ENCODE peak calls at places on chromosomes 13 and 19, in ten cellular contexts. C is stomach, U is adrenal gland, P is IMR-90, A is K562, O is GM12878, Q is colonic mucosa, L is tibial nerve, M is fibroblast of lung, X is PC-3. W is an unnamed sample. For H3K27me3, the result is how much of the 10 kb centered on the place peaks cover.

GRCh38 chr13:74889321-74889720 is 592.6 kb downstream of the TBC1D4 start:
- DNase-seq in P (no peak), O (no peak), L (no peak), X (peak), M (peak), C (no peak), A (no peak), Q (no peak), U (no peak), W (no peak)

GRCh38 chr13:113808058-113808834 is 49.2 kb downstream of the TMEM255B start:
- DNase-seq in M (no peak), P (no peak), O (no peak), X (no peak), A (no peak), Q (no peak), C (no peak), L (no peak), U (no peak), W (no peak)

GRCh38 chr19:15280915-15281683 is 48.9 kb upstream of the EPHX3 start:
- DNase-seq in X (peak), L (peak), A (peak), Q (peak), M (peak), O (no peak), U (peak), P (peak), C (peak), W (no peak)

GRCh38 chr19:14395710-14396338 is 14.6 kb downstream of the ADGRE5 start:
- DNase-seq in A (no peak), C (no peak), M (no peak), O (no peak), L (no peak), X (no peak), Q (no peak), P (no peak), U (no peak), W (no peak)

GRCh38 chr13:74550039-74550438 is 415.8 kb upstream of the KLF12 start:
- DNase-seq in X (no peak), P (no peak), C (no peak), L (no peak), O (no peak), U (no peak), M (no peak), A (no peak), Q (no peak), W (no peak)

GRCh38 chr19:44557933-44558332 is 28.5 kb upstream of the CEACAM20 start:
- DNase-seq in O (no peak), P (no peak), C (no peak), M (no peak), Q (no peak), L (no peak), U (no peak), X (peak), A (no peak), W (no peak)

GRCh38 chr19:38618590-38619360 is at the start of gene EIF3K:
- DNase-seq in L (peak), O (peak), Q (peak), U (peak), X (peak), M (peak), A (peak), C (peak), P (peak), W (peak)

GRCh38 chr13:35992964-35993363 is 138.2 kb downstream of the DCLK1 start:
- DNase-seq in L (no peak), O (no peak), C (no peak), P (no peak), U (no peak), M (no peak), X (no peak), Q (no peak), A (no peak), W (no peak)

GRCh38 chr19:2969104-2969504 is 8.3 kb upstream of the TLE6 start:
- DNase-seq in C (peak), X (no peak), A (peak), L (peak), O (no peak), Q (peak), M (peak), P (no peak), U (peak), W (no peak)

GRCh38 chr13:25753976-25754375 is 297.8 kb downstream of the SHISA2 start:
- DNase-seq in X (no peak), C (no peak), L (no peak), U (no peak), M (peak), P (no peak), A (no peak), Q (no peak), O (no peak), W (no peak)

GRCh38 chr19:45508681-45508930 is 1.3 kb downstream of the VASP start:
- DNase-seq in X (no peak), L (no peak), O (no peak), P (no peak), C (no peak), U (no peak), A (no peak), Q (no peak), M (no peak), W (no peak)

GRCh38 chr19:16911046-16911445 is 22.2 kb downstream of the F2RL3 start:
- DNase-seq in Q (no peak), P (no peak), A (no peak), L (no peak), C (no peak), M (no peak), X (no peak), O (no peak), U (no peak), W (no peak)

GRCh38 chr13:36124236-36124822 is 6.9 kb downstream of the DCLK1 start:
- DNase-seq in M (peak), X (peak), O (no peak), U (peak), P (peak), L (peak), Q (no peak), C (no peak), A (no peak), W (no peak)

GRCh38 chr19:48393559-48394330 is at the start of gene GRIN2D:
- DNase-seq in Q (no peak), U (no peak), M (peak), A (peak), C (no peak), P (peak), O (no peak), X (peak), L (no peak), W (no peak)

GRCh38 chr19:48395499-48395898 is 2.0 kb downstream of the GRIN2D start:
- DNase-seq in X (no peak), O (no peak), A (no peak), L (no peak), P (no peak), Q (no peak), U (no peak), C (no peak), M (no peak), W (no peak)

GRCh38 chr19:48393196-48393558 is 291 bp upstream of the GRIN2D start:
- DNase-seq in M (no peak), A (no peak), C (no peak), P (no peak), O (no peak), Q (no peak), X (no peak), L (no peak), U (no peak), W (no peak)

GRCh38 chr19:48395170-48395455 is 1.6 kb downstream of the GRIN2D start:
- DNase-seq in U (no peak), Q (no peak), M (no peak), O (no peak), L (no peak), P (no peak), A (no peak), X (no peak), C (no peak), W (no peak)

DNA sequence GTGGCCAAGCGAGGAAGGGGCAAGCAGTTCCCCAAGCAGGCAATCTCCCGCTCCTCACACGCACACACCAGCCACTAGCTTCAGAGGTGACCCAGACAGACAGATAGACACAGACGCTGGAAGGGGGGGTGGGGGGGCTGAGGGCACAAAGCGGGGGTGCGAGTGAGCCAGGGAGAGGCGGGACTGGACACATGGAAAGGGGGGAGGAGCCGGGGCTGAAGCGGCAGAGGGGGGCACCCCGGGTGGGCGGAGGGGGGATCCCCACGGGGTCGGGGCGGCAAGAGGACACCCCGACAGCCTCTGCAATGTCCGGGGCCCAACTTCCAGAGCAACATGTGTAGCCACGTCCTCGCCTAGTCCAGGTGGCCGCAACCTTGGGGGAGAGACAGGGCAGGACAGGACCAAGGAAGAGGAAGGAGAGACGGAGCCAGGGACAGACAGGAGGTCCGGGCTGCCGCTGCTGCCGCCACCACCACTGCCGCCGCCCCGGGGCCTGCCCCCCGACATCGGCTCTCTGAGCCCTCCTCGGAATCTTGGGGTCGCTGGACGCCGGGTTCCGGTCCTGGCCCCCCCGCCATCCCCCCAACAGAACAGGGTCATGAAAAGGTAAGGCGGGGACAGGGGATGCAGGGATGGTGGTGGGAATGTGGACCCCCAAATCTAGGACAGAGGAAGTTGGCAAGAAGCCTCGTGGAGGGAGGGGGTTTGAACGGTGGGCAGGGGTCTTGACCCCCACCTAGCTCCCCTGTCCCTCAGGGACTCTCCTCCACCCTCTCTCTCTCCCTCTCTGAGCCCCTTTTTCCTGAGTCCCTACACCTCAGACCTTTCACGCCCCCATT is 1.1 kb downstream of the GRIN2D start:
- DNase-seq in U (no peak), M (no peak), L (no peak), X (no peak), C (no peak), O (no peak), A (no peak), P (no peak), Q (no peak), W (no peak)
- H3K4me3 ChIP-seq in U (no peak), M (no peak), L (no peak), X (peak), C (no peak), O (no peak), A (peak), P (no peak), Q (no peak), W (no peak)

GRCh38 chr19:7681336-7682174 is 922 bp downstream of the TRAPPC5 start:
- DNase-seq in Q (peak), L (peak), X (peak), U (peak), M (peak), O (no peak), A (peak), P (peak), C (peak), W (peak)
- TF ChIP-seq CTCF in Q (peak), L (peak), X (peak), U (peak), M (peak), O (peak), A (peak), P (peak), C (no peak), W (peak)

GRCh38 chr19:39934584-39935233 is at the start of gene FCGBP:
- DNase-seq in L (no peak), O (no peak), Q (peak), C (peak), U (no peak), A (no peak), M (no peak), X (no peak), P (no peak), W (no peak)
- H3K27me3 ChIP-seq in L (under half), O (under half), Q (under half), C (under half), U (under half), A (under half), M (under half), X (under half), P (under half), W (under half)

DNA sequence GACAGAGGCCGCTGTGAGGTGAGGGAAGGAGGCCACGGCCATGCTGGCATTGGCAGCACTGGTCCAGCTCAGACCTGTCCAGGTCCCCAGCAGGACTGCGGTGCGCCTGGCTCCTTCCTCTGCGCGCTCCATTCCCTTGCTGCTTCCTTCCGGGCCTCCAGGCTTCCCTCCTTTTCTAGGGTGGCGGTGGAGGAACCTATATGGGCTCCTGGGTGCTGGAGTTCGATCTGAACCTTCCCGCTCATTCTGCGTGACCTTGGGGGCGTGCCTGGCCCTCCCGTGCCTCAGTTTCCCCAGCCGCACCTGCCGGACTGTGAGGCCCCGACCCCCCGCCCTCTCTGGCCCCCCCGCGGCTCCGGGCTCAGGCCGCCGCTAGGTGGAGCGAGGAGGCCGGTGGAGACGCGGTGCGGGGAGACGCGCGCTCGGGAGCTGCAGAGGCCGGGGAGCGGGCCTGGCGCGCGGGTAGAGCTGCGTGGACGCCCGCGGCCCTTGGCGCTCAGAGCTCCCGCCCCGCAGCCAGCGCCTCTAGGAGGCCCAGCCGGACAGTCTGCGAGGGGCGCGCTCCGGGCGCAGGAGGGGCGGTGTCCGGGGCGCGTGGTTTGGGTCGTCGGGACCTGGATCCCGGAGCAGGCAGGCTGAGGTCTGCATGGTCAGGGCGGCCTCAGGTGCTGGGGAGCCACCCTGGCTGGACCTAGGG is 29.9 kb downstream of the EFNA2 start:
- DNase-seq in O (no peak), M (peak), C (peak), L (no peak), U (peak), A (peak), X (peak), P (peak), Q (peak), W (peak)
- H3K4me3 ChIP-seq in O (no peak), M (no peak), C (peak), L (peak), U (no peak), A (peak), X (peak), P (peak), Q (peak), W (no peak)

GRCh38 chr13:61485128-61485765 is 69.6 kb upstream of the PCDH20 start:
- DNase-seq in O (no peak), A (no peak), M (no peak), P (no peak), L (no peak), C (no peak), Q (no peak), U (no peak), X (no peak), W (no peak)
- TF ChIP-seq CTCF in O (no peak), A (no peak), M (no peak), P (no peak), L (no peak), C (no peak), Q (no peak), U (no peak), X (no peak), W (no peak)

DNA sequence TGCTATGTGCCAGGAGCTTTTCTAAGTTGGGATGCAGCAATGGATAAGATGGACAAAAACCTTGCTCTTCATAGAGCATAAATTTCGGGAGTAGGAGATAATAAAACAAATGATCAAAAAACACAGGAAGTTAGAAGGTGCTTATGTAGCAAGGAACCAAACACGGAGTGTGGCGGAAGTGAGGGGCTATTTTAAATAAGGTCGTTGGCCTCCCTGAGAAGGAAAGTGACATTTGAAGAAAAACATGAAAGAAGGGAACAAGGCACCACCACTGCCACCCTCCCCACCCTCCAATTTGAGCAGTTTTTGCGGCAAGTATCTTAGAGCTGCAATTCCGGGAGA is 3.2 kb upstream of the GSX1 start:
- DNase-seq in P (no peak), A (no peak), U (no peak), M (no peak), L (no peak), O (no peak), X (no peak), Q (no peak), C (no peak), W (no peak)
- H3K27me3 ChIP-seq in P (half or more), A (under half), U (half or more), M (under half), L (half or more), O (under half), X (under half), Q (half or more), C (half or more), W (under half)

GRCh38 chr13:27622881-27623280 is 1.2 kb downstream of the POLR1D start:
- DNase-seq in P (no peak), U (no peak), A (peak), L (no peak), Q (no peak), M (no peak), C (no peak), O (no peak), X (no peak), W (no peak)
- H3K4me3 ChIP-seq in P (no peak), U (no peak), A (peak), L (no peak), Q (peak), M (peak), C (no peak), O (peak), X (peak), W (peak)

DNA sequence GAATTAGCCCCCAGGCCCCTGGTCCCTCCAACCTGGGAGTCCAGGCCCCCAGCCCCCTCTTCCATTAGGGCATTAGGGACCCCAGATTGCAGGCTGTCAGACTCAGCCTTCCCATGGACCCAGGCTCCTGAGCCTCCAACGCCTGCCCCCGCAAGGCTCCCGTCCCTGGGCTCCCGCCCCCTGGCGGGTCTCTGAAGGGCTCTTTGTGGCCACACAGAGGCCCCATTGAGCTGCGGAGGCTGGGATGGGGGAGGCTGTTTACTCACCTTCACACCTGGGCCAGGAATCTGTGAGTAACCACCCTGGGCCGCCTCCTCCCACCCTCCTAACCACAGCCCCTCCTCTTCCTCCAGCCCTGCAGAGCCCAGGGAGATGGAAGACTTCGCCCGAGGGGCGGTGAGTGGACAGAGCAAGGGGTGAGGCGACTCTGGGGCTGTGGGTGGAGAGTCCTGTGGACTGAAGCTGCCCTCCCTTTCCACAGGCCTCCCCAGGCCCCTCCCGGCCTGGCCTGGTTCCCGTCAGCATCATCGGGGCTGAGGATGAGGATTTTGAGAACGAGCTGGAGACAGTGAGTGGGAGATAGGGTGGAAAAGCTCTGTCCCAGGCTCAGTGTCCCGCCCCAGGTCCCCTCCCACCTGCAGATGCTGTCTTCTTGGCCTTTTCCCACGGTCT is 4.9 kb downstream of the ARHGEF1 start:
- DNase-seq in A (no peak), U (no peak), Q (peak), O (no peak), M (no peak), X (peak), C (peak), P (peak), L (no peak), W (peak)
- TF ChIP-seq CTCF in A (no peak), U (no peak), Q (no peak), O (peak), M (no peak), X (peak), C (no peak), P (no peak), L (no peak), W (peak)

DNA sequence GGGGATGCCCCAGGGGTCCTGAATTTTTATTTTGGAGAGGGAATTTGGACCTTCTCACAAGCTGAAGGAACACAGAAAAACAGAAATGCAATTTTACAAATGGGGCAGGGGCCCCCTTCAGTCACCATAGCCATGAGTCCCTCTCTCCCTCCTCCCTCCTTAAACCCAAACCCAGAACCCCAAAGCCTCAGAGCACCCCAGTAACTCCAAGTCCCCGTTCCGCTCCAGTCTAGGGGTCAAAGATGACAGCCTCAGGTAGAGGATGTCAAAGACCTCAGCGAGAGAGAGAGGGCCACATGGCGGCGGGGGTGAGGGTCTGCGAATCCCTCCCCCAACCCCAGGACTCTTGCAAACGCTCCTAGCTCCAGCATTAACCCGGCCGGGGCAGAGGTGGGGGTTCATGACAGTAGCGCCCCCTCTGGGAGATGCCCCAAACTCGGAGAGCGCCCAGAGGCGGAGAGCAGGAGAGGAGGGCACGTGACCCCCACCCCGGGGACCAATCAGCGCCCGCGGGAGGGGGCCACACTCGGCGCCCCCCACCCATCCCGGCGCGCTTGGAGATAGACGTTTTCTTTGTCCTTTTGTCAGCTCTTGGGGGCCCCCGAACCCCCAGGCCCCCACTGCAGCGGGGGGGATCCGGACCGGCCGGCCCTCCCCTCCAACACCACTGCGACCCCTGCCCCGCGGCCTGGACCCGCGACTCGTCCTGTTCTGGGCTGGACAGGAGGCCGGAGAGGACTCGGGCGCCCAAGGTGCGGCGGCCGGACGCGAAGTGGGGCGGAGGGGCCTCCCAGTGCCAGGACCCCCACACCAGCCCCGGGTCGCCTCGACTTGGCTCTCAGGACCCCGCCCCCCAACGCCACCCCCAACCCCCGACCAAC is 20.8 kb upstream of the SEMA6B start:
- DNase-seq in L (no peak), M (no peak), O (no peak), U (no peak), A (no peak), P (no peak), X (no peak), Q (no peak), C (no peak), W (no peak)
- H3K27me3 ChIP-seq in L (half or more), M (under half), O (under half), U (under half), A (under half), P (under half), X (under half), Q (under half), C (half or more), W (under half)

DNA sequence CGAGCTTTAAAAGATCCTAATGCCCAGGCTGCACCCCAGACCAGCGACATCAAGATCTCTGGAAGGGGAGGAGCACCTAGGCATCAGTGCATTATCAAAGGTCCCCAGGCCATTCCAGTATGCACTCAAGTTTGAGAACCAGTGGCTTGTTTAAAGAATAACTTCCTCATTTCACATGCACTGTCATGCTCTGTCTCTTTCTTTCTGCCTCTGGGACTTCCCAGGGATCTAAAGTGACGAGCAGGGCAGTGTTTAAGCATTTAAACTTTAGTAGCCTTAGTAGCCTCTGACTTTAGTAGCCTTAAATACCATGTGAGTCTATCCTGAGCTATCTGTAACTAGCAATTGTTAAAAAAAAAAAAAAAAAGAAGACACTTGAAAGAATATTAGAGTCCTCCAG is 8.9 kb upstream of the FARP1 start:
- DNase-seq in O (peak), M (no peak), L (no peak), U (no peak), X (no peak), Q (no peak), C (no peak), P (no peak), A (peak), W (no peak)
- H3K4me3 ChIP-seq in O (no peak), M (no peak), L (no peak), U (no peak), X (no peak), Q (no peak), C (no peak), P (no peak), A (no peak), W (no peak)